ENCODE peak calls at places on chromosome 2, in seven cellular contexts. M is epithelial cell of esophagus, W is HepG2, J is spleen, D is psoas muscle, C is fibroblast of lung, H is lower lobe of right lung. P is an unnamed sample.

GRCh38 chr2:24181849-24182248 is 7.0 kb downstream of the FAM228A start:
- DNase-seq in M (peak), W (no peak), J (no peak), D (no peak), C (no peak), H (no peak), P (no peak)

GRCh38 chr2:205680067-205680466 is 2.2 kb upstream of the NRP2 start:
- DNase-seq in M (peak), W (peak), J (no peak), D (no peak), C (peak), H (no peak), P (peak)

GRCh38 chr2:212931271-212931670 is 220.1 kb downstream of the IKZF2 start:
- DNase-seq in M (no peak), W (no peak), J (no peak), D (no peak), C (no peak), H (no peak), P (no peak)

GRCh38 chr2:233414273-233414654 is 60.0 kb downstream of the DGKD start:
- DNase-seq in M (peak), W (no peak), J (no peak), D (peak), C (no peak), H (no peak), P (peak)

GRCh38 chr2:129922571-129923264 is 56.7 kb upstream of the RAB6C start:
- DNase-seq in M (no peak), W (no peak), J (no peak), D (no peak), C (no peak), H (no peak), P (no peak)

GRCh38 chr2:60551241-60552095 is 2.0 kb downstream of the BCL11A start:
- DNase-seq in M (peak), W (no peak), J (peak), D (no peak), C (peak), H (no peak), P (peak)

GRCh38 chr2:33033524-33034150 is 86.9 kb downstream of the LTBP1 start:
- DNase-seq in M (peak), W (no peak), J (no peak), D (no peak), C (peak), H (no peak), P (peak)

GRCh38 chr2:109432421-109432820 is 181.3 kb downstream of the SEPTIN10 start:
- DNase-seq in M (no peak), W (no peak), J (peak), D (peak), C (no peak), H (peak), P (no peak)

GRCh38 chr2:226656367-226656766 is 143.3 kb downstream of the IRS1 start:
- DNase-seq in M (no peak), W (peak), J (no peak), D (no peak), C (peak), H (no peak), P (peak)

GRCh38 chr2:240230424-240230945 is 90.0 kb upstream of the OTOS start:
- DNase-seq in M (no peak), W (no peak), J (peak), D (no peak), C (no peak), H (no peak), P (no peak)

DNA sequence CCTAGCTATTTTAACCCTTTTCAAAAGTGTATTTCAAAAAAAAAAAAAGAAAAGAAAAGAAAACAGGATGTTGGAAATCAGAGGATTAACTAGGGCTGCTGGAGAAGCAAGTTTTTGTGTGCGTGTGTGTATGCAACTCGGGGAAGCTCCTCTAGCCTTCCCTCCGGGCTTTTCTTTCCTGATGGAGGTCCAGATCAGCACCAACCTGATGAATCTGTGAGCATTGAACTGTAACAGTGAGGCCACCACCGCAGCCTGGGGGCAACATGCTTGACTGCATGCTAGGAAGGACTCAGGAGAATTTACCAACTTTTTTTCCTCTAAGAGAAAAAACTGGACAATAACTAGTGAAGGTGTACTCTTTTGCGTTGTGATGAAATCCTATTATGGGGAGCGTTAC is 2.3 kb downstream of the OBSL1 start:
- DNase-seq in M (no peak), W (no peak), J (no peak), D (no peak), C (no peak), H (no peak), P (no peak)
- H3K4me3 ChIP-seq in M (no peak), W (no peak), J (no peak), D (no peak), C (no peak), H (no peak), P (no peak)

GRCh38 chr2:158754303-158754611 is 40.9 kb upstream of the DAPL1 start:
- DNase-seq in M (no peak), W (no peak), J (no peak), D (no peak), C (no peak), H (no peak), P (no peak)
- TF ChIP-seq CTCF in M (no peak), W (no peak), J (peak), D (no peak), C (no peak), H (no peak), P (no peak)

GRCh38 chr2:102442967-102443828 is 20.2 kb downstream of the IL18RAP start:
- DNase-seq in M (peak), W (peak), J (no peak), D (no peak), C (peak), H (no peak), P (peak)
- H3K4me3 ChIP-seq in M (no peak), W (no peak), J (no peak), D (no peak), C (no peak), H (no peak), P (no peak)

GRCh38 chr2:102704531-102704930 is 57.3 kb upstream of the TMEM182 start:
- DNase-seq in M (no peak), W (no peak), J (no peak), D (no peak), C (no peak), H (no peak), P (no peak)

GRCh38 chr2:102703748-102704147 is 58.1 kb upstream of the TMEM182 start:
- DNase-seq in M (peak), W (peak), J (no peak), D (no peak), C (peak), H (no peak), P (peak)

GRCh38 chr2:102703305-102703704 is 58.5 kb upstream of the TMEM182 start:
- DNase-seq in M (no peak), W (no peak), J (no peak), D (no peak), C (no peak), H (no peak), P (no peak)

GRCh38 chr2:102708847-102709559 is 52.8 kb upstream of the TMEM182 start:
- DNase-seq in M (peak), W (peak), J (no peak), D (no peak), C (peak), H (no peak), P (peak)

GRCh38 chr2:102707796-102708713 is 53.8 kb upstream of the TMEM182 start:
- DNase-seq in M (no peak), W (no peak), J (no peak), D (no peak), C (no peak), H (no peak), P (no peak)
- TF ChIP-seq CTCF in M (no peak), W (no peak), J (no peak), D (no peak), C (no peak), H (no peak), P (no peak)

GRCh38 chr2:91839904-91840868 is 3031.0 kb upstream of the TEKT4 start:
- DNase-seq in M (no peak), W (no peak), J (no peak), D (no peak), C (no peak), H (no peak), P (no peak)
- H3K4me3 ChIP-seq in M (no peak), W (peak), J (no peak), D (peak), C (no peak), H (no peak), P (no peak)